ENCODE peak calls at places on chromosomes 16 and 17, in six cellular contexts. One of them, this sample, is unnamed.

GRCh38 chr17:58329035-58329807 is 626 bp upstream of the TSPOAP1 start:
- DNase-seq in GM04504: no peak
- DNase-seq in LHCN-M2: no peak
- DNase-seq in fibroblast of gingiva: no peak
- DNase-seq in BJ: no peak
- DNase-seq in activated CD8-positive, alpha-beta memory T cell treated with anti-CD3 and anti-CD28 coated beads for 24 hours: peak
- DNase-seq in this sample: no peak

GRCh38 chr16:19223235-19223847 is 55.3 kb downstream of the SYT17 start:
- DNase-seq in GM04504: no peak
- DNase-seq in LHCN-M2: peak
- DNase-seq in fibroblast of gingiva: no peak
- DNase-seq in BJ: no peak
- DNase-seq in activated CD8-positive, alpha-beta memory T cell treated with anti-CD3 and anti-CD28 coated beads for 24 hours: no peak
- DNase-seq in this sample: peak

GRCh38 chr16:702341-702740 is 3.3 kb downstream of the FBXL16 start:
- DNase-seq in GM04504: no peak
- DNase-seq in LHCN-M2: no peak
- DNase-seq in fibroblast of gingiva: no peak
- DNase-seq in BJ: no peak
- DNase-seq in activated CD8-positive, alpha-beta memory T cell treated with anti-CD3 and anti-CD28 coated beads for 24 hours: no peak
- DNase-seq in this sample: no peak

GRCh38 chr17:34011599-34011998 is 243.5 kb upstream of the CCL2 start:
- DNase-seq in GM04504: no peak
- DNase-seq in LHCN-M2: no peak
- DNase-seq in fibroblast of gingiva: no peak
- DNase-seq in BJ: no peak
- DNase-seq in activated CD8-positive, alpha-beta memory T cell treated with anti-CD3 and anti-CD28 coated beads for 24 hours: no peak
- DNase-seq in this sample: no peak

GRCh38 chr16:27514806-27515205 is 34.9 kb downstream of the GTF3C1 start:
- DNase-seq in GM04504: no peak
- DNase-seq in LHCN-M2: no peak
- DNase-seq in fibroblast of gingiva: no peak
- DNase-seq in BJ: no peak
- DNase-seq in activated CD8-positive, alpha-beta memory T cell treated with anti-CD3 and anti-CD28 coated beads for 24 hours: no peak
- DNase-seq in this sample: no peak

GRCh38 chr17:48671697-48672171 is 45.6 kb upstream of the HOXB9 start:
- DNase-seq in GM04504: peak
- DNase-seq in LHCN-M2: peak
- DNase-seq in fibroblast of gingiva: peak
- DNase-seq in BJ: peak
- DNase-seq in activated CD8-positive, alpha-beta memory T cell treated with anti-CD3 and anti-CD28 coated beads for 24 hours: peak
- DNase-seq in this sample: peak

GRCh38 chr17:52947418-52947817 is 788.9 kb upstream of the CA10 start:
- DNase-seq in GM04504: no peak
- DNase-seq in LHCN-M2: no peak
- DNase-seq in fibroblast of gingiva: no peak
- DNase-seq in BJ: no peak
- DNase-seq in activated CD8-positive, alpha-beta memory T cell treated with anti-CD3 and anti-CD28 coated beads for 24 hours: no peak
- DNase-seq in this sample: no peak

GRCh38 chr16:31367875-31368274 is 12.9 kb downstream of the ITGAX start:
- DNase-seq in GM04504: no peak
- DNase-seq in LHCN-M2: no peak
- DNase-seq in fibroblast of gingiva: no peak
- DNase-seq in BJ: no peak
- DNase-seq in activated CD8-positive, alpha-beta memory T cell treated with anti-CD3 and anti-CD28 coated beads for 24 hours: no peak
- DNase-seq in this sample: no peak

GRCh38 chr16:4426021-4426684 is 485 bp downstream of the DNAJA3 start:
- DNase-seq in GM04504: no peak
- DNase-seq in LHCN-M2: no peak
- DNase-seq in fibroblast of gingiva: no peak
- DNase-seq in BJ: no peak
- DNase-seq in activated CD8-positive, alpha-beta memory T cell treated with anti-CD3 and anti-CD28 coated beads for 24 hours: no peak
- DNase-seq in this sample: peak

GRCh38 chr17:77428020-77428781 is 287.4 kb downstream of the SEC14L1 start:
- DNase-seq in GM04504: no peak
- DNase-seq in LHCN-M2: no peak
- DNase-seq in fibroblast of gingiva: no peak
- DNase-seq in BJ: no peak
- DNase-seq in activated CD8-positive, alpha-beta memory T cell treated with anti-CD3 and anti-CD28 coated beads for 24 hours: no peak
- DNase-seq in this sample: no peak

GRCh38 chr17:66717680-66718079 is 117.2 kb upstream of the CACNG5 start:
- DNase-seq in GM04504: no peak
- DNase-seq in LHCN-M2: peak
- DNase-seq in fibroblast of gingiva: no peak
- DNase-seq in BJ: no peak
- DNase-seq in activated CD8-positive, alpha-beta memory T cell treated with anti-CD3 and anti-CD28 coated beads for 24 hours: peak
- DNase-seq in this sample: no peak

GRCh38 chr16:30184430-30185140 is 1.2 kb downstream of the CORO1A start:
- DNase-seq in GM04504: no peak
- DNase-seq in LHCN-M2: no peak
- DNase-seq in fibroblast of gingiva: no peak
- DNase-seq in BJ: no peak
- DNase-seq in activated CD8-positive, alpha-beta memory T cell treated with anti-CD3 and anti-CD28 coated beads for 24 hours: peak
- DNase-seq in this sample: no peak

GRCh38 chr17:77096570-77097214 is 44.1 kb upstream of the SEC14L1 start:
- DNase-seq in GM04504: no peak
- DNase-seq in LHCN-M2: peak
- DNase-seq in fibroblast of gingiva: peak
- DNase-seq in BJ: peak
- DNase-seq in activated CD8-positive, alpha-beta memory T cell treated with anti-CD3 and anti-CD28 coated beads for 24 hours: no peak
- DNase-seq in this sample: peak

GRCh38 chr17:68455756-68456528 is 1.4 kb downstream of the WIPI1 start:
- DNase-seq in GM04504: peak
- DNase-seq in LHCN-M2: peak
- DNase-seq in fibroblast of gingiva: peak
- DNase-seq in BJ: peak
- DNase-seq in activated CD8-positive, alpha-beta memory T cell treated with anti-CD3 and anti-CD28 coated beads for 24 hours: no peak
- DNase-seq in this sample: peak

GRCh38 chr17:48261297-48261880 is 153.8 kb downstream of the SNX11 start:
- DNase-seq in GM04504: no peak
- DNase-seq in LHCN-M2: peak
- DNase-seq in fibroblast of gingiva: no peak
- DNase-seq in BJ: no peak
- DNase-seq in activated CD8-positive, alpha-beta memory T cell treated with anti-CD3 and anti-CD28 coated beads for 24 hours: no peak
- DNase-seq in this sample: no peak

GRCh38 chr17:73823684-73824083 is 179.4 kb upstream of the SDK2 start:
- DNase-seq in GM04504: no peak
- DNase-seq in LHCN-M2: no peak
- DNase-seq in fibroblast of gingiva: no peak
- DNase-seq in BJ: no peak
- DNase-seq in activated CD8-positive, alpha-beta memory T cell treated with anti-CD3 and anti-CD28 coated beads for 24 hours: no peak
- DNase-seq in this sample: no peak

GRCh38 chr17:72456026-72456569 is 335.3 kb downstream of the SOX9 start:
- DNase-seq in GM04504: no peak
- DNase-seq in LHCN-M2: peak
- DNase-seq in fibroblast of gingiva: peak
- DNase-seq in BJ: peak
- DNase-seq in activated CD8-positive, alpha-beta memory T cell treated with anti-CD3 and anti-CD28 coated beads for 24 hours: no peak
- DNase-seq in this sample: peak

GRCh38 chr16:81551141-81551808 is 106.7 kb downstream of the CMIP start:
- DNase-seq in GM04504: peak
- DNase-seq in LHCN-M2: peak
- DNase-seq in fibroblast of gingiva: no peak
- DNase-seq in BJ: no peak
- DNase-seq in activated CD8-positive, alpha-beta memory T cell treated with anti-CD3 and anti-CD28 coated beads for 24 hours: no peak
- DNase-seq in this sample: peak

GRCh38 chr16:81786321-81786720 is 7.2 kb downstream of the PLCG2 start:
- DNase-seq in GM04504: no peak
- DNase-seq in LHCN-M2: no peak
- DNase-seq in fibroblast of gingiva: no peak
- DNase-seq in BJ: no peak
- DNase-seq in activated CD8-positive, alpha-beta memory T cell treated with anti-CD3 and anti-CD28 coated beads for 24 hours: no peak
- DNase-seq in this sample: no peak

GRCh38 chr17:14840616-14841231 is 424.4 kb downstream of the PMP22 start:
- DNase-seq in GM04504: no peak
- DNase-seq in LHCN-M2: peak
- DNase-seq in fibroblast of gingiva: peak
- DNase-seq in BJ: no peak
- DNase-seq in activated CD8-positive, alpha-beta memory T cell treated with anti-CD3 and anti-CD28 coated beads for 24 hours: no peak
- DNase-seq in this sample: peak

GRCh38 chr17:78600181-78600651 is 23.0 kb upstream of the DNAH17 start:
- DNase-seq in GM04504: no peak
- DNase-seq in LHCN-M2: peak
- DNase-seq in fibroblast of gingiva: no peak
- DNase-seq in BJ: no peak
- DNase-seq in activated CD8-positive, alpha-beta memory T cell treated with anti-CD3 and anti-CD28 coated beads for 24 hours: no peak
- DNase-seq in this sample: no peak

GRCh38 chr17:50290074-50290702 is 15.9 kb downstream of the TMEM92 start:
- DNase-seq in GM04504: peak
- DNase-seq in LHCN-M2: peak
- DNase-seq in fibroblast of gingiva: peak
- DNase-seq in BJ: peak
- DNase-seq in activated CD8-positive, alpha-beta memory T cell treated with anti-CD3 and anti-CD28 coated beads for 24 hours: no peak
- DNase-seq in this sample: peak

GRCh38 chr16:13883266-13883665 is 36.7 kb upstream of the ERCC4 start:
- DNase-seq in GM04504: peak
- DNase-seq in LHCN-M2: no peak
- DNase-seq in fibroblast of gingiva: no peak
- DNase-seq in BJ: no peak
- DNase-seq in activated CD8-positive, alpha-beta memory T cell treated with anti-CD3 and anti-CD28 coated beads for 24 hours: no peak
- DNase-seq in this sample: no peak

GRCh38 chr17:67227488-67227887 is 17.5 kb downstream of the HELZ start:
- DNase-seq in GM04504: no peak
- DNase-seq in LHCN-M2: no peak
- DNase-seq in fibroblast of gingiva: peak
- DNase-seq in BJ: no peak
- DNase-seq in activated CD8-positive, alpha-beta memory T cell treated with anti-CD3 and anti-CD28 coated beads for 24 hours: no peak
- DNase-seq in this sample: peak